ENCODE peak calls at places on chromosome X, in four cellular contexts. L is glutamatergic neuron, K is fibroblast of pulmonary artery, W is astrocyte of the spinal cord. Y is an unnamed sample.

GRCh38 chrX:96703379-96703778 is 18.7 kb downstream of the DIAPH2 start:
- DNase-seq in L (no peak), K (no peak), W (no peak), Y (no peak)

GRCh38 chrX:20067709-20068315 is 48.9 kb downstream of the MAP7D2 start:
- DNase-seq in L (peak), K (peak), W (peak), Y (peak)

GRCh38 chrX:39816871-39817731 is 280.7 kb downstream of the BCOR start:
- DNase-seq in L (no peak), W (peak), K (peak), Y (no peak)

GRCh38 chrX:84168574-84168973 is 19.4 kb downstream of the RPS6KA6 start:
- DNase-seq in W (no peak), K (no peak), L (no peak), Y (no peak)

GRCh38 chrX:114626323-114626722 is 42.4 kb downstream of the HTR2C start:
- DNase-seq in L (no peak), K (peak), W (peak), Y (peak)

GRCh38 chrX:46263494-46263893 is 281.7 kb downstream of the ZNF674 start:
- DNase-seq in L (no peak), K (no peak), W (no peak), Y (no peak)

GRCh38 chrX:56762707-56763555 is 33.9 kb downstream of the NBDY start:
- DNase-seq in L (no peak), W (no peak), K (no peak), Y (no peak)

GRCh38 chrX:150414228-150414627 is 51.1 kb downstream of the MAMLD1 start:
- DNase-seq in K (no peak), L (no peak), W (no peak), Y (no peak)

GRCh38 chrX:39645059-39645895 is 452.5 kb downstream of the BCOR start:
- DNase-seq in W (peak), K (peak), L (no peak), Y (peak)

GRCh38 chrX:84047339-84047738 is 140.7 kb downstream of the RPS6KA6 start:
- DNase-seq in K (no peak), L (peak), W (no peak), Y (no peak)

GRCh38 chrX:119095936-119096335 is 23.1 kb downstream of the CT47C1 start:
- DNase-seq in W (no peak), L (no peak), K (no peak), Y (no peak)

GRCh38 chrX:108795240-108795639 is 58.9 kb upstream of the IRS4 start:
- DNase-seq in K (no peak), L (no peak), W (no peak), Y (no peak)

GRCh38 chrX:136867518-136867917 is 13.0 kb downstream of the RBMX start:
- DNase-seq in W (no peak), K (peak), L (no peak), Y (no peak)

GRCh38 chrX:69959712-69960111 is 90.0 kb downstream of the AWAT2 start:
- DNase-seq in K (peak), L (no peak), W (no peak), Y (no peak)

GRCh38 chrX:149858592-149858991 is 22.4 kb upstream of the MAGEA8 start:
- DNase-seq in L (no peak), W (no peak), K (no peak), Y (no peak)

GRCh38 chrX:129996120-129996519 is 13.7 kb downstream of the BCORL1 start:
- DNase-seq in W (peak), K (peak), L (no peak), Y (no peak)

GRCh38 chrX:81259714-81260395 is 58.0 kb downstream of the SH3BGRL start:
- DNase-seq in K (peak), W (peak), L (no peak), Y (no peak)

GRCh38 chrX:40082447-40083119 is 15.2 kb downstream of the BCOR start:
- DNase-seq in W (no peak), K (no peak), L (no peak), Y (no peak)

GRCh38 chrX:151771726-151772125 is 37.2 kb downstream of the CNGA2 start:
- DNase-seq in K (no peak), W (no peak), L (no peak), Y (no peak)

GRCh38 chrX:13341491-13342101 is 21.7 kb upstream of the ATXN3L start:
- DNase-seq in W (peak), L (no peak), K (peak), Y (no peak)

DNA sequence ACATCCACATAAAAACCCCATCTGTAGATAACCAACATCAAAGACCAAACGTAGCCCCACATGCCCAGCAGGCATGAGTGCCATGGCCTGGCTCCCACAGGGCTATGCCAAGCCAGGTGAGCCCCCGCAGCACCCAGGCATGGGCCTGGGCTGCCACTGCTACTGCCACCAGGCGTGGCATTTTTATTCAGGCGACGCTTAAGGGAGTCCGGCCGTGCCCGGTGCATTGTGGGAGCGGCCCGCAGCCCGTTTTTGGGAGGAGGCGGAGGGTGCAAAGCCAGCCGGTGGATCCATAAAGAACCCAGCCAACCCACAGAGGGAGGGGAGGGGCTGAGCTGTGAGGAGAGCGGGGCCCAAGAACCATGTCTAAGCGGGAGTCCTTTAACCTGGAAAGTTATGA is 205.9 kb downstream of the CHIC1 start:
- DNase-seq in L (no peak), K (no peak), W (no peak), Y (no peak)
- TF ChIP-seq CTCF in L (no peak), K (no peak), W (no peak), Y (no peak)

GRCh38 chrX:154711264-154711663 is 39.6 kb downstream of the GAB3 start:
- DNase-seq in W (no peak), K (no peak), L (no peak), Y (no peak)
- TF ChIP-seq CTCF in W (no peak), K (no peak), L (no peak), Y (no peak)

GRCh38 chrX:141467442-141467841 is 117.1 kb downstream of the SPANXA1 start:
- DNase-seq in L (no peak), K (peak), W (no peak), Y (no peak)
- TF ChIP-seq CTCF in L (peak), K (peak), W (peak), Y (peak)

DNA sequence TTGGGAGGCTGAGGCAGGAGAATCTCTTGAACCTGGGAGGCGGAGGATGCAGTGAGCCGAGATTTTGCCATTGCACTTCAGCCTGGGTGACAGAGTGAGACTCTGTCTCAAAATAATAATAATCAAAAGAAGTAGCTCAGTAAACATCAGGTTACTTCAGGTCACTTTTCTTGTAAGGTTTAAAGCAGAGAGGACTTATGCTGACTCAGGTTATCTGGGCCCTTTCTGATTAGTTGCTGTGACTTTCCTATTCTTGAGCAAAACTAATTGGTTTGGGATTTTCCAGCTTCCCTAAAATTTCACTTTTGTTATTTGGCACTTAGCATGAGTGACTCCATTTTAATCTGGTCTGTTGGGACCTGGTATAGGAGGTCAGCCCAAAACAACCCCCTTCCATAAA is 812.9 kb downstream of the NLGN4X start:
- DNase-seq in K (no peak), L (no peak), W (no peak), Y (no peak)
- TF ChIP-seq CTCF in K (no peak), L (no peak), W (no peak), Y (no peak)

GRCh38 chrX:15493118-15494082 is at the start of gene PIR:
- DNase-seq in L (peak), W (peak), K (peak), Y (peak)
- TF ChIP-seq CTCF in L (no peak), W (peak), K (peak), Y (peak)

GRCh38 chrX:104306180-104306579 is 51.4 kb upstream of the ESX1 start:
- DNase-seq in W (no peak), L (no peak), K (no peak), Y (no peak)

GRCh38 chrX:104309169-104309568 is 54.4 kb upstream of the ESX1 start:
- DNase-seq in K (no peak), W (no peak), L (no peak), Y (no peak)

GRCh38 chrX:104310657-104311056 is 55.9 kb upstream of the ESX1 start:
- DNase-seq in L (no peak), K (no peak), W (no peak), Y (no peak)

GRCh38 chrX:104307341-104307740 is 52.6 kb upstream of the ESX1 start:
- DNase-seq in K (no peak), L (no peak), W (no peak), Y (no peak)

DNA sequence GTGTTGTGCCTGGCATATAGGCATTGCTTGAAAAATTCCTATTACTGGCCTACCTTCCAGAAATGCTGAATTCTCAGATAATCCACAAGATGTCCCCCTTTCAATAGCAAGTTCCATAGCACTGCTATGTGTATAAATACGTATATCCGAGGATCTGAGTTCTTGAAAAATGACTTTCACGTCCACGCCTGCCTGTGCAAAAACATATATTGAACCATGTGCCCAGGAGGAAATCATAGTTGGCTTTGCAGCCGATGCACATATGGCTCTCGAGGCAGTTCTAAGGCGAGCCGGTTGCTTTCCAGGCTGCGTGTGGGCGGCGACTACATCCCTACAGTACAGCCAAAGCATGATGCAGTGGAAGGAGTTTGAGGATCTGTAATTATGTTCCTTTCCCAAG is 55.4 kb upstream of the ESX1 start:
- DNase-seq in W (peak), K (peak), L (no peak), Y (no peak)
- TF ChIP-seq CTCF in W (peak), K (peak), L (no peak), Y (no peak)